ENCODE peak calls at places on chromosomes 4 and X, in nine cellular contexts. R, I, A, J, Q, B, N, W and K are unnamed samples.

GRCh38 chr4:128386761-128387599 is 99.4 kb upstream of the PGRMC2 start:
- DNase-seq in A (peak; percentile 90), I (peak; percentile 99), B (peak; percentile 98), R (no peak), Q (peak; percentile 36), W (no peak), N (peak; percentile 87), J (peak; percentile 93), K (no peak)

GRCh38 chrX:154750301-154751120 is at the start of gene GAB3:
- DNase-seq in A (no peak), W (no peak), B (peak; percentile 16), Q (peak; percentile 50), R (no peak), N (no peak), I (peak; percentile 30), J (peak; percentile 48), K (peak; percentile 46)

GRCh38 chr4:76736434-76736833 is 161.5 kb downstream of the SOWAHB start:
- DNase-seq in J (peak; percentile 65), Q (no peak), I (peak; percentile 95), N (no peak), B (no peak), W (no peak), R (no peak), A (no peak), K (no peak)

GRCh38 chrX:72258174-72258573 is 18.9 kb downstream of the RPS4X start:
- DNase-seq in J (peak; percentile 87), R (no peak), W (no peak), N (no peak), A (peak; percentile 66), I (peak; percentile 68), B (peak; percentile 70), Q (no peak), K (no peak)

GRCh38 chrX:68443155-68443868 is 10.0 kb upstream of the OPHN1 start:
- DNase-seq in I (no peak), W (no peak), J (peak; percentile 40), N (no peak), Q (no peak), R (no peak), B (peak; percentile 32), A (no peak), K (no peak)

GRCh38 chr4:2265113-2266110 is 3.5 kb upstream of the MXD4 start:
- DNase-seq in Q (no peak), W (no peak), R (no peak), A (no peak), B (no peak), J (no peak), N (no peak), I (no peak), K (no peak)

GRCh38 chrX:51860679-51861078 is 32.7 kb upstream of the MAGED1 start:
- DNase-seq in R (peak; percentile 1), N (peak; percentile 48), Q (no peak), J (peak; percentile 59), I (peak; percentile 45), A (peak; percentile 25), W (peak; percentile 33), B (peak; percentile 28), K (no peak)

GRCh38 chrX:43970528-43970927 is 2.7 kb downstream of the NDP start:
- DNase-seq in J (peak; percentile 29), N (peak; percentile 46), A (peak; percentile 14), B (no peak), Q (no peak), I (no peak), W (no peak), R (no peak), K (no peak)

GRCh38 chr4:10008208-10009005 is 12.9 kb downstream of the SLC2A9 start:
- DNase-seq in B (peak; percentile 2), R (no peak), J (peak; percentile 60), W (no peak), N (peak; percentile 66), A (no peak), Q (no peak), I (peak; percentile 57), K (no peak)

GRCh38 chrX:104435249-104435648 is 130.8 kb upstream of the IL1RAPL2 start:
- DNase-seq in N (no peak), I (no peak), R (no peak), W (no peak), J (no peak), Q (no peak), B (no peak), A (no peak), K (no peak)

GRCh38 chr4:46329118-46329976 is 60.6 kb downstream of the GABRA2 start:
- DNase-seq in A (peak; percentile 8), N (peak; percentile 30), W (peak; percentile 13), Q (peak; percentile 34), J (peak; percentile 56), I (peak; percentile 61), B (peak; percentile 30), R (peak; percentile 26), K (no peak)

GRCh38 chrX:81414630-81415029 is 212.7 kb downstream of the SH3BGRL start:
- DNase-seq in N (peak; percentile 0), I (peak; percentile 3), Q (no peak), W (no peak), R (no peak), B (peak; percentile 1), A (no peak), J (peak; percentile 11), K (no peak)

GRCh38 chr4:103720661-103721060 is 876 bp upstream of the TACR3 start:
- DNase-seq in Q (no peak), W (no peak), N (no peak), J (no peak), R (no peak), B (no peak), A (no peak), I (no peak), K (no peak)

GRCh38 chr4:169335331-169335730 is 64.6 kb upstream of the SH3RF1 start:
- DNase-seq in R (no peak), Q (no peak), I (no peak), A (no peak), J (peak; percentile 47), B (no peak), N (peak; percentile 89), W (no peak), K (no peak)

GRCh38 chr4:8251110-8251883 is 18.3 kb upstream of the HTRA3 start:
- DNase-seq in N (no peak), I (no peak), Q (no peak), W (no peak), J (no peak), A (no peak), B (no peak), R (no peak), K (no peak)

GRCh38 chr4:146520894-146521542 is 722 bp downstream of the SLC10A7 start:
- DNase-seq in I (peak; percentile 56), Q (peak; percentile 25), R (no peak), B (peak; percentile 53), J (peak; percentile 63), W (peak; percentile 63), A (peak; percentile 6), N (peak; percentile 77), K (no peak)

GRCh38 chr4:170127758-170128157 is 38.0 kb upstream of the AADAT start:
- DNase-seq in Q (no peak), N (no peak), B (no peak), J (no peak), A (no peak), W (no peak), R (no peak), I (no peak), K (no peak)

GRCh38 chrX:150933945-150934350 is 35.5 kb upstream of the CD99L2 start:
- DNase-seq in J (no peak), A (no peak), B (no peak), Q (no peak), W (no peak), R (no peak), I (peak; percentile 5), N (no peak), K (no peak)

GRCh38 chr4:140359571-140360427 is 13.6 kb upstream of the SCOC start:
- DNase-seq in B (peak; percentile 83), W (peak; percentile 86), Q (peak; percentile 86), J (peak; percentile 90), A (peak; percentile 85), N (peak; percentile 89), R (peak; percentile 85), I (peak; percentile 88), K (peak; percentile 50)

GRCh38 chrX:68784816-68785215 is 44.0 kb upstream of the EFNB1 start:
- DNase-seq in W (no peak), N (no peak), J (no peak), Q (no peak), I (no peak), B (no peak), A (no peak), R (no peak), K (no peak)

GRCh38 chr4:36360755-36361154 is 79.3 kb downstream of the DTHD1 start:
- DNase-seq in N (no peak), Q (no peak), W (no peak), R (no peak), A (no peak), J (no peak), I (no peak), B (no peak), K (no peak)
- TF ChIP-seq CTCF in N (no peak), Q (no peak), W (no peak), R (no peak), A (no peak), J (no peak), I (no peak), B (no peak), K (no peak)

DNA sequence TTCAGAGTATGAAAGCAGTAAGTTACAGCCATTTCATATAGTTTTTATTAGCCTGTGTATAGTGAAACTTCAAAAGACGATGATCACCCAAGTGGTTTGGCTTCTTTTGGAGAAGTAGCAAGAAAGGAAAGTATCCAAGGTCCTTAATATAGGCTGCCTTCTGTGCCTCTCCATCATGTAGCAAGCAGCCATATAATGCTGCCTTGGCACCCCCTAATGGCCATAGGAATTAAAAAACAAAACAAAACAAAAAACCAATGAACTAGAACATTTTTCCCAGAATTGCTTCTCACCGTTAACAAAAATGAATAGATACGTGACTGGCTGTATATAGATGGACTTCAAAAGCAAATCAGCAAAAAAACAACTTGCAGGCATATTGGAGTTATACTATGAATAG is 18.9 kb downstream of the LAMP2 start:
- DNase-seq in Q (no peak), A (peak; percentile 12), N (no peak), W (peak; percentile 20), I (peak; percentile 19), J (no peak), R (no peak), B (no peak), K (no peak)
- TF ChIP-seq CTCF in Q (no peak), A (peak; percentile 26), N (peak; percentile 23), W (peak; percentile 74), I (no peak), J (no peak), R (peak; percentile 35), B (peak; percentile 17), K (peak; percentile 12)

GRCh38 chrX:74230094-74230493 is 73.9 kb upstream of the ZCCHC13 start:
- DNase-seq in J (no peak), B (no peak), I (peak; percentile 21), N (no peak), R (no peak), W (no peak), A (no peak), Q (no peak), K (no peak)
- TF ChIP-seq CTCF in J (no peak), B (no peak), I (no peak), N (no peak), R (peak; percentile 36), W (peak; percentile 23), A (no peak), Q (no peak), K (no peak)

GRCh38 chr4:114782842-114783595 is 184.4 kb downstream of the UGT8 start:
- DNase-seq in N (no peak), J (no peak), W (no peak), I (no peak), B (peak; percentile 17), A (no peak), R (no peak), Q (no peak), K (no peak)

GRCh38 chr4:114785570-114785969 is 187.0 kb downstream of the UGT8 start:
- DNase-seq in N (no peak), Q (no peak), W (no peak), A (no peak), I (no peak), B (no peak), R (no peak), J (no peak), K (no peak)

GRCh38 chr4:114780205-114780604 is 181.6 kb downstream of the UGT8 start:
- DNase-seq in I (peak; percentile 42), A (peak; percentile 16), Q (peak; percentile 8), B (peak; percentile 62), W (peak; percentile 4), N (peak; percentile 45), R (no peak), J (peak; percentile 1), K (no peak)
- TF ChIP-seq CTCF in I (peak; percentile 8), A (no peak), Q (peak; percentile 45), B (peak; percentile 44), W (peak; percentile 43), N (peak; percentile 58), R (peak; percentile 73), J (no peak), K (no peak)